ENCODE peak calls at places on chromosomes 12 and 14, in eight cellular contexts. Z is neural progenitor cell, N is brain microvascular endothelial cell, F is PC-9, S is hepatocyte, L is GM06990, C is mucosa of descending colon, D is NB4. O is an unnamed sample.

GRCh38 chr12:122081697-122082221 is 3.2 kb downstream of the MLXIP start:
- DNase-seq in Z (no peak), S (peak), L (peak), D (peak), C (peak), N (no peak), F (no peak), O (no peak)

GRCh38 chr14:24058260-24058950 is 6.6 kb downstream of the CARMIL3 start:
- DNase-seq in L (no peak), D (peak), N (peak), C (peak), F (peak), S (peak), Z (peak), O (peak)

GRCh38 chr12:59452746-59453145 is 143.1 kb upstream of the SLC16A7 start:
- DNase-seq in D (no peak), F (no peak), L (no peak), S (no peak), N (no peak), Z (no peak), C (no peak), O (no peak)

GRCh38 chr12:31890295-31891285 is 68.6 kb upstream of the RESF1 start:
- DNase-seq in S (no peak), L (peak), F (no peak), N (no peak), Z (no peak), C (no peak), D (peak), O (no peak)

GRCh38 chr12:52879394-52880351 is 25.2 kb downstream of the KRT8 start:
- DNase-seq in S (peak), Z (peak), D (peak), N (peak), C (peak), L (peak), F (peak), O (peak)

GRCh38 chr12:119594772-119595445 is 1.3 kb downstream of the TMEM233 start:
- DNase-seq in L (no peak), Z (peak), D (no peak), F (no peak), C (no peak), S (no peak), N (no peak), O (no peak)

GRCh38 chr12:80567391-80567790 is 123.4 kb downstream of the PTPRQ start:
- DNase-seq in Z (no peak), L (no peak), F (no peak), D (no peak), C (no peak), N (no peak), S (peak), O (peak)

GRCh38 chr14:72603639-72604038 is 290.3 kb downstream of the DPF3 start:
- DNase-seq in F (no peak), C (no peak), S (no peak), L (no peak), N (peak), Z (no peak), D (no peak), O (no peak)

GRCh38 chr12:86914716-86915115 is 658.5 kb upstream of the MGAT4C start:
- DNase-seq in Z (peak), L (no peak), N (peak), D (peak), C (no peak), F (peak), S (peak), O (peak)

GRCh38 chr14:65499138-65499537 is 86.6 kb downstream of the FUT8 start:
- DNase-seq in D (no peak), C (no peak), Z (no peak), F (no peak), N (no peak), S (no peak), L (no peak), O (no peak)

GRCh38 chr12:57755194-57755453 is 221 bp downstream of the MARCHF9 start:
- DNase-seq in Z (no peak), N (no peak), C (no peak), L (no peak), F (no peak), D (no peak), S (no peak), O (no peak)

GRCh38 chr12:124734224-124734788 is 129.4 kb downstream of the SCARB1 start:
- DNase-seq in D (peak), N (peak), Z (peak), C (no peak), L (no peak), F (no peak), S (no peak), O (no peak)

GRCh38 chr14:23562822-23563472 is 4.6 kb downstream of the AP1G2 start:
- DNase-seq in N (peak), L (no peak), F (peak), D (peak), Z (peak), C (no peak), S (peak), O (peak)

GRCh38 chr14:74299061-74299545 is 3.6 kb downstream of the ABCD4 start:
- DNase-seq in S (no peak), D (no peak), C (no peak), L (no peak), F (peak), N (peak), Z (no peak), O (peak)

GRCh38 chr12:88052686-88053085 is 23.5 kb upstream of the C12orf50 start:
- DNase-seq in Z (peak), D (peak), C (no peak), L (no peak), F (peak), N (peak), S (peak), O (peak)

GRCh38 chr12:131971226-131971625 is 21.5 kb downstream of the EP400 start:
- DNase-seq in L (no peak), C (no peak), Z (no peak), N (no peak), D (no peak), S (no peak), F (no peak), O (no peak)

GRCh38 chr12:117926391-117926899 is 42.3 kb downstream of the KSR2 start:
- DNase-seq in Z (no peak), N (no peak), D (no peak), L (no peak), S (no peak), C (no peak), F (no peak), O (no peak)

GRCh38 chr12:114799574-114800487 is 115.9 kb upstream of the TBX3 start:
- DNase-seq in S (peak), L (no peak), C (peak), D (no peak), F (no peak), Z (peak), N (no peak), O (no peak)

GRCh38 chr12:76277480-76277879 is 70.7 kb downstream of the BBS10 start:
- DNase-seq in F (peak), L (no peak), D (no peak), C (no peak), S (no peak), N (peak), Z (no peak), O (peak)

GRCh38 chr14:43313719-43314118 is 1193.4 kb downstream of the FSCB start:
- DNase-seq in L (no peak), S (no peak), D (no peak), N (no peak), Z (no peak), F (no peak), C (no peak), O (no peak)

GRCh38 chr14:64638625-64639024 is 65.6 kb upstream of the PLEKHG3 start:
- DNase-seq in L (no peak), S (no peak), D (no peak), F (no peak), Z (no peak), N (no peak), C (no peak), O (no peak)

GRCh38 chr14:104292084-104292970 is 153.9 kb downstream of the KIF26A start:
- DNase-seq in C (peak), Z (no peak), L (no peak), D (no peak), S (no peak), N (no peak), F (no peak), O (no peak)

GRCh38 chr14:88424573-88424972 is 39.1 kb downstream of the SPATA7 start:
- DNase-seq in N (no peak), F (no peak), Z (no peak), S (no peak), C (no peak), D (no peak), L (no peak), O (no peak)

GRCh38 chr12:93378373-93379310 is 917 bp downstream of the NUDT4 start:
- DNase-seq in D (peak), S (peak), C (peak), Z (peak), L (peak), N (peak), F (peak), O (peak)

GRCh38 chr14:37591311-37591940 is 3.6 kb downstream of the FOXA1 start:
- DNase-seq in Z (peak), D (no peak), C (peak), S (peak), L (no peak), F (no peak), N (no peak), O (peak)

GRCh38 chr14:93115920-93116675 is at the start of gene ITPK1:
- DNase-seq in S (peak), F (no peak), Z (peak), D (peak), L (peak), N (no peak), C (peak), O (peak)

GRCh38 chr12:21183721-21184275 is 52.8 kb downstream of the SLCO1B1 start:
- DNase-seq in C (no peak), D (no peak), N (no peak), S (no peak), Z (no peak), L (no peak), F (no peak), O (no peak)

GRCh38 chr14:55744321-55744720 is 164.3 kb downstream of the KTN1 start:
- DNase-seq in N (no peak), D (no peak), Z (no peak), C (no peak), S (no peak), L (no peak), F (no peak), O (no peak)

GRCh38 chr12:107207931-107208515 is 114.7 kb upstream of the CRY1 start:
- DNase-seq in S (no peak), L (no peak), C (no peak), Z (no peak), D (no peak), N (peak), F (no peak), O (no peak)

GRCh38 chr12:2292560-2292959 is 239.8 kb downstream of the CACNA1C start:
- DNase-seq in D (no peak), N (no peak), Z (no peak), S (peak), F (no peak), C (no peak), L (no peak), O (no peak)

GRCh38 chr12:43345023-43345422 is 207.0 kb downstream of the ADAMTS20 start:
- DNase-seq in S (no peak), N (no peak), F (no peak), C (no peak), Z (no peak), L (no peak), D (no peak), O (no peak)

GRCh38 chr12:121277367-121277744 is 19.2 kb downstream of the CAMKK2 start:
- DNase-seq in D (no peak), N (no peak), C (no peak), Z (no peak), F (no peak), S (no peak), L (no peak), O (peak)

GRCh38 chr12:46267618-46268348 is 1.1 kb downstream of the SLC38A1 start:
- DNase-seq in Z (peak), D (peak), F (no peak), N (peak), S (peak), L (peak), C (peak), O (peak)

GRCh38 chr12:87074801-87075200 is 818.6 kb upstream of the MGAT4C start:
- DNase-seq in D (no peak), L (no peak), N (no peak), C (no peak), F (no peak), Z (no peak), S (no peak), O (peak)

GRCh38 chr14:69574266-69574953 is at the start of gene CCDC177:
- DNase-seq in L (peak), C (peak), N (peak), Z (peak), S (peak), D (peak), F (peak), O (peak)

GRCh38 chr12:91620949-91621348 is 438.3 kb upstream of the DCN start:
- DNase-seq in N (no peak), C (no peak), Z (peak), D (no peak), F (no peak), L (no peak), S (peak), O (no peak)
- TF ChIP-seq CTCF in N (peak), C (no peak), Z (no peak), D (no peak), F (no peak), L (no peak), S (peak), O (no peak)

GRCh38 chr12:4538207-4539160 is at the start of gene RAD51AP1:
- DNase-seq in C (peak), S (peak), F (peak), N (peak), L (peak), Z (peak), D (peak), O (peak)

GRCh38 chr12:4540633-4541032 is 1.9 kb downstream of the RAD51AP1 start:
- DNase-seq in L (no peak), C (no peak), D (peak), N (no peak), S (no peak), F (no peak), Z (no peak), O (no peak)

GRCh38 chr12:4535871-4536270 is 2.8 kb upstream of the RAD51AP1 start:
- DNase-seq in S (no peak), Z (no peak), C (no peak), L (no peak), N (no peak), D (no peak), F (no peak), O (no peak)

GRCh38 chr12:4540170-4540569 is 1.5 kb downstream of the RAD51AP1 start:
- DNase-seq in F (no peak), L (no peak), Z (no peak), S (no peak), D (no peak), C (no peak), N (no peak), O (no peak)

DNA sequence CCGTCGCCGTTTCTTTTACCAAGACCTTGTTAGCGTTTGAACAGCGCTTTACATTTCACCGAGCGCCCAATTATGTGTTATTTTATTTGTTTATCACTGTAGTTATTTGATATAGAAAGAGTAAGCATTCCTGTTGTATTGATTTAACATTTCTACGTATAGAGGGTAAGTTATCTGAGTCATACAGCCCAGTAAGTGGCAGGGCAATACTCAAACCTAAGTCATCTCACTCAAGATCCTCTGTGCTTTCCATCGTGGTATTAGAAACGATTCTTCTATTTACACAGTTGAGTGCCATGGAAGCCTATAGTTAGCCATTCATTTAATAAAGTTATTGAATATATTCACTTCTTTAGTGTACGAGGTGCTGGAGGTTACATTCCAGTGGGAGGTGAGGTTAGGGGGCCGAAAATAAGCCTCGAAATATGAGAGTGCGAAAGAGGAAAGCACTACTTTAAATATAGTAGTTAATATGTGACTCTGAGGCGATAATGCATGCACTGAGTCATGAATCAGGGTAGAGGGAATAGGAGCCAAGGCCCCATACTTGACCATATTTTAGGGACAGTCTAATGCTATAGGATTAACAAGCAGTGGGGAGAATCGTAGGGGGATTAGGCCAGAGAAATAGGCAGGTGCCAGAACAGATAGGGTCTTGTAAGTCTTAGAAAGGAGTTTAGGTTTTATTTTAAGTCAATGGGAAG is 629 bp downstream of the RAD51AP1 start:
- DNase-seq in L (no peak), C (no peak), D (peak), S (no peak), N (no peak), F (no peak), Z (no peak), O (no peak)
- H3K4me3 ChIP-seq in L (peak), C (peak), D (peak), S (peak), N (peak), F (peak), Z (peak), O (peak)

DNA sequence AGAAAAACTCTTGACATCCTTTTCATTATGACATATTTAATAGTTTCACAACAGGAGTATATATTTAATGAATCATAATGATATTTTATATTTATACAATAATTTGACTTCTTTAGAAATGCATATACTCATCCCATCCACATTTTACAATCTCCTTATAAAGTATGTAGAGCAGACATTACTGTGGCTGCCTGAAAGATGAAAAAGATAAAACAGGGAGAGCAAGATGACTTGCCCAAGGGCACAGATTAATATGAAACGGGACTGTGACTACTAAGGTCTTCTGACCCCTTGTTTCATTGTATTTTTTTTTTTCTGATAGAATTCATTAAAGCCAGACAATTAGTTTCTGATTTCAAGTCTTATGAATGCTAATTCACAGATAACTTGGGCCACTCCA is 293.6 kb downstream of the SOX5 start:
- DNase-seq in C (no peak), D (no peak), F (no peak), L (no peak), S (no peak), N (no peak), Z (no peak), O (no peak)
- TF ChIP-seq CTCF in C (no peak), D (no peak), F (no peak), L (no peak), S (no peak), N (no peak), Z (no peak), O (no peak)

DNA sequence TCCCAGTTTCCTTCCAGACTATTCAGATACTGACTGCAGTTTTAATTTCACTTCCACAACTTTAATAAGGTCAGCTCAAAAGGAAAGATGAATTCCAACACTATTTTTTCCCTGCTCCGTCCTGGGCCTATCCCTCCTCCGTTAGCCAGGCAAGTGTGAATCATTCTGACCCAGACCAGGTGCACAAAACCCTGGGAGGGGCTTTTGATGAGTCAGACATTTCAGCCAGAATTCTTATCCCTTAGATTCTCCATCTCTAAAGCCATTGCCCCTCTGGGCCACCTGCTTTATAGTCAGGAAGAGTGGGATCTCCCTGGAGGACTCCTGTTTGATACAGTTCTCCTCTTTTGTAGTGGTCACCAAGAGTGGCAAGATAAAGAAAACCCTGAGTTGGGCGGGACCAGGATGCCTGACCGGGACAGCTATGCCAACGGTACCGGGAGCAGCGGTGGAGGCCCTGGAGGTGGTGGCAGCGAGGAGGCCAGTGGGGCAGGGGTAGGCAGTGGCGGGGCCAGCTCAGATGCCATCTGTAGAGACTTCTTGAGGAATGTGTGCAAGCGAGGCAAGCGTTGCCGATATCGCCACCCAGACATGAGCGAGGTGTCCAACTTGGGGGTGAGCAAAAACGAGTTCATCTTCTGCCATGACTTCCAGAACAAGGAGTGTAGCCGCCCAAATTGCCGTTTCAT is 2.2 kb downstream of the ZC3H10 start:
- DNase-seq in C (peak), S (no peak), Z (no peak), F (peak), N (no peak), L (no peak), D (no peak), O (peak)
- H3K4me3 ChIP-seq in C (no peak), S (no peak), Z (no peak), F (no peak), N (no peak), L (no peak), D (peak), O (no peak)